ENCODE peak calls at places on chromosomes 2 and 18, in five cellular contexts. A is breast epithelium; E is CD8-positive, alpha-beta memory T cell; T is cardiac muscle cell; I is neuronal stem cell. D is an unnamed sample.

GRCh38 chr2:230383453-230383852 is 32.5 kb upstream of the SP100 start:
- DNase-seq in A (no peak), E (no peak), T (no peak), I (no peak), D (no peak)

GRCh38 chr2:3299703-3300102 is 77.9 kb downstream of the EIPR1 start:
- DNase-seq in A (no peak), E (no peak), T (no peak), I (no peak), D (no peak)

GRCh38 chr2:48566582-48566981 is 36.6 kb downstream of the STON1 start:
- DNase-seq in A (no peak), E (no peak), T (peak; percentile 58), I (no peak), D (no peak)

GRCh38 chr2:68911246-68911645 is 40.0 kb upstream of the BMP10 start:
- DNase-seq in A (no peak), E (no peak), T (no peak), I (no peak), D (no peak)

GRCh38 chr2:173963323-173963816 is 1.8 kb downstream of the SP3 start:
- DNase-seq in A (peak; percentile 49), E (peak; percentile 82), T (peak; percentile 81), I (no peak), D (peak; percentile 66)

GRCh38 chr2:164796999-164797398 is 44.6 kb downstream of the COBLL1 start:
- DNase-seq in A (no peak), E (no peak), T (no peak), I (no peak), D (no peak)

GRCh38 chr2:105391058-105391627 is 7.7 kb downstream of the FHL2 start:
- DNase-seq in A (no peak), E (no peak), T (no peak), I (no peak), D (no peak)

GRCh38 chr2:192190474-192190873 is 4.3 kb downstream of the TMEFF2 start:
- DNase-seq in A (no peak), E (no peak), T (peak; percentile 61), I (no peak), D (no peak)

GRCh38 chr2:30771200-30771599 is 36.0 kb downstream of the CAPN13 start:
- DNase-seq in A (no peak), E (no peak), T (no peak), I (no peak), D (no peak)

GRCh38 chr18:48770243-48770642 is 180.5 kb downstream of the SMAD7 start:
- DNase-seq in A (no peak), E (no peak), T (no peak), I (no peak), D (no peak)

GRCh38 chr2:151728736-151729415 is 5.4 kb downstream of the NEB start:
- DNase-seq in A (no peak), E (no peak), T (no peak), I (no peak), D (peak; percentile 22)

GRCh38 chr2:237967463-237967871 is 653 bp downstream of the UBE2F start:
- DNase-seq in A (peak; percentile 19), E (peak; percentile 11), T (peak; percentile 13), I (no peak), D (peak; percentile 35)

GRCh38 chr2:168907940-168908662 is 7.0 kb downstream of the G6PC2 start:
- DNase-seq in A (no peak), E (no peak), T (no peak), I (no peak), D (peak; percentile 9)

GRCh38 chr2:216918088-216918680 is 58.3 kb upstream of the TNP1 start:
- DNase-seq in A (no peak), E (no peak), T (peak; percentile 41), I (no peak), D (no peak)

GRCh38 chr2:185221-185620 is 78.6 kb downstream of the SH3YL1 start:
- DNase-seq in A (no peak), E (no peak), T (no peak), I (no peak), D (no peak)

GRCh38 chr2:191311-192190 is 72.3 kb downstream of the SH3YL1 start:
- DNase-seq in A (no peak), E (no peak), T (no peak), I (no peak), D (no peak)

GRCh38 chr2:182509-183122 is 81.2 kb downstream of the SH3YL1 start:
- DNase-seq in A (no peak), E (no peak), T (no peak), I (peak; percentile 4), D (no peak)

GRCh38 chr2:184695-185094 is 79.1 kb downstream of the SH3YL1 start:
- DNase-seq in A (no peak), E (no peak), T (no peak), I (no peak), D (no peak)

GRCh38 chr2:187825-188224 is 76.0 kb downstream of the SH3YL1 start:
- DNase-seq in A (no peak), E (no peak), T (no peak), I (no peak), D (no peak)
- H3K9me3 ChIP-seq in A (peaks cover 4% of the 10 kb centered on the region), E (peaks cover 3% of the 10 kb centered on the region), T (no peaks in the 10 kb centered on the region), I (peaks cover 27% of the 10 kb centered on the region), D (no peaks in the 10 kb centered on the region)

GRCh38 chr2:217927601-217928323 is 75.0 kb downstream of the TNS1 start:
- DNase-seq in A (no peak), E (no peak), T (no peak), I (no peak), D (no peak)

GRCh38 chr2:217928324-217929293 is 74.2 kb downstream of the TNS1 start:
- DNase-seq in A (peak; percentile 64), E (no peak), T (no peak), I (no peak), D (no peak)

GRCh38 chr2:217924346-217924901 is 78.4 kb downstream of the TNS1 start:
- DNase-seq in A (no peak), E (no peak), T (no peak), I (no peak), D (no peak)

GRCh38 chr2:217929294-217929671 is 73.5 kb downstream of the TNS1 start:
- DNase-seq in A (no peak), E (no peak), T (no peak), I (no peak), D (no peak)

GRCh38 chr2:217926801-217927200 is 76.0 kb downstream of the TNS1 start:
- DNase-seq in A (no peak), E (no peak), T (no peak), I (no peak), D (no peak)
- H3K4me1 ChIP-seq in A (peaks cover 40% of the 10 kb centered on the region), E (no peaks in the 10 kb centered on the region), T (peaks cover 28% of the 10 kb centered on the region), I (peaks cover 6% of the 10 kb centered on the region), D (no peaks in the 10 kb centered on the region)

GRCh38 chr2:120509991-120510735 is 164.2 kb downstream of the INHBB start:
- DNase-seq in A (no peak), E (no peak), T (no peak), I (no peak), D (no peak)

GRCh38 chr2:120510751-120511395 is 164.9 kb downstream of the INHBB start:
- DNase-seq in A (no peak), E (no peak), T (no peak), I (no peak), D (no peak)

GRCh38 chr2:120509213-120509815 is 163.4 kb downstream of the INHBB start:
- DNase-seq in A (no peak), E (no peak), T (no peak), I (no peak), D (no peak)

GRCh38 chr2:120511546-120512320 is 165.8 kb downstream of the INHBB start:
- DNase-seq in A (peak; percentile 30), E (no peak), T (no peak), I (no peak), D (no peak)

DNA sequence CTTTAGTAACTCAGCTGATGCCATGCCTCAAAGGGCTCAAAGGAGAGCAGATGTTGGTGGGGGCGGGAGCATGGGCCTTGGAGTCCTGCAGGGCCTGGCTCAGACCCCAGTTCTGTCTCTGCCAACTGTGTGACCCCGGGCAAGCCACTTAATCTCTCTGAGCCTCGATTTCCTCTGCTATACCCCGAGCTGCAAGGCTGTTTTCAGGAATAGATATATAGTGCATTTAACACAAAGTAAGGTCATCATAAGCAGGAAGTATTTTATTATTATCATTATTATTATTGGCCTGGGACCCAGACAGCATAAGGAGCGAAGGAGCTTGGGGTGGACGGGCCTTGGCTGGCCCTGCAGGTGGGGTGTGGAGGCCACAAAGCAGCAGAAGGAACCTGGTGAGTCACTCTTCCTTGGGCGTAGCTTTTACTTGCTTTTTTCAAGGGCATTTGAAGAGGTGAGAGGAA is 162.7 kb downstream of the INHBB start:
- DNase-seq in A (no peak), E (no peak), T (peak; percentile 63), I (no peak), D (no peak)
- H3K27me3 ChIP-seq in A (no peaks in the 10 kb centered on the region), E (no peaks in the 10 kb centered on the region), T (peaks cover 6% of the 10 kb centered on the region), I (no peaks in the 10 kb centered on the region), D (no peaks in the 10 kb centered on the region)

GRCh38 chr2:176085861-176086771 is 2.4 kb upstream of the EVX2 start:
- DNase-seq in A (no peak), E (no peak), T (peak; percentile 34), I (no peak), D (peak; percentile 32)
- H3K9me3 ChIP-seq in A (no peaks in the 10 kb centered on the region), E (peaks cover 21% of the 10 kb centered on the region), T (no peaks in the 10 kb centered on the region), I (no peaks in the 10 kb centered on the region), D (peaks cover 14% of the 10 kb centered on the region)

DNA sequence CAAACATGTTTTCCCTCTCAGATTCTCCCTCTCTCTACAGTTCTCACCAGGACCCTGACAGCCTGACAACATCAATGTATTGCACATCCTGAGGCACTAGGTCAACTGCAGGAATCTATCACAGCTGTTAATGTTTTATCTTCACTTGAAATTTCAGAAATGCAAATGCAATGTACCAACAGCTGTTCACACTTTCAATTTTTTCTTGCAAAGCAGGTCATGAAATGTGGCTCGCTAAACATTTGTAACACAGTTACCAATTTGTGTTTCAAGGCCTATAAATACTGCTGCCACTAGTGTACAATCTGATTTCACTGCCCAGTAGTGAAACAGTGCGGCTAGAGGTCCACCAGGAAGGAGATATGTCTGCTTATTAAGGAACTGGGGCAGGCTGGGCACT is 147.8 kb downstream of the EXOC6B start:
- DNase-seq in A (no peak), E (no peak), T (peak; percentile 44), I (no peak), D (no peak)
- H3K4me1 ChIP-seq in A (no peaks in the 10 kb centered on the region), E (no peaks in the 10 kb centered on the region), T (peaks cover 33% of the 10 kb centered on the region), I (no peaks in the 10 kb centered on the region), D (peaks cover 39% of the 10 kb centered on the region)

GRCh38 chr2:8536686-8537571 is 144.9 kb upstream of the ID2 start:
- DNase-seq in A (no peak), E (no peak), T (peak; percentile 34), I (no peak), D (no peak)
- H3K27me3 ChIP-seq in A (no peaks in the 10 kb centered on the region), E (no peaks in the 10 kb centered on the region), T (no peaks in the 10 kb centered on the region), I (no peaks in the 10 kb centered on the region), D (no peaks in the 10 kb centered on the region)